ENCODE peak calls at places on chromosome 11, in six cellular contexts. Q is neuronal stem cell, Y is H1, C is H9, G is IMR-90, O is trophoblast cell. J is an unnamed sample.

GRCh38 chr11:61912530-61912898 is 4.9 kb downstream of the RAB3IL1 start:
- DNase-seq in Q (no peak), C (no peak), G (no peak), Y (no peak), O (no peak), J (no peak)

GRCh38 chr11:77299528-77299993 is 1.9 kb downstream of the GDPD4 start:
- DNase-seq in G (peak; percentile 11), Y (no peak), C (no peak), O (no peak), Q (no peak), J (no peak)

GRCh38 chr11:105524286-105524685 is 85.6 kb upstream of the GRIA4 start:
- DNase-seq in O (peak; percentile 25), Y (no peak), C (no peak), Q (no peak), G (no peak), J (no peak)

GRCh38 chr11:5547982-5548381 is 358 bp downstream of the OR52H1 start:
- DNase-seq in G (no peak), Q (no peak), Y (no peak), C (no peak), O (no peak), J (no peak)

GRCh38 chr11:13289081-13289480 is 11.5 kb downstream of the BMAL1 start:
- DNase-seq in O (peak; percentile 65), C (no peak), G (peak; percentile 43), Y (no peak), Q (no peak), J (peak; percentile 38)

GRCh38 chr11:65555693-65556231 is 2.4 kb downstream of the LTBP3 start:
- DNase-seq in Q (no peak), G (peak; percentile 88), O (peak; percentile 65), C (no peak), Y (no peak), J (peak; percentile 77)

GRCh38 chr11:61172353-61172752 is 11.1 kb upstream of the VPS37C start:
- DNase-seq in Y (no peak), Q (no peak), G (no peak), C (no peak), O (no peak), J (no peak)

GRCh38 chr11:66881436-66881835 is 24.6 kb downstream of the LRFN4 start:
- DNase-seq in O (no peak), C (no peak), G (no peak), Y (no peak), Q (no peak), J (no peak)

GRCh38 chr11:130555251-130555841 is 106.9 kb downstream of the ADAMTS15 start:
- DNase-seq in Y (no peak), O (no peak), Q (no peak), C (no peak), G (no peak), J (peak; percentile 34)

GRCh38 chr11:119741369-119742262 is 12.6 kb upstream of the NECTIN1 start:
- DNase-seq in G (no peak), O (peak; percentile 45), Y (no peak), Q (peak; percentile 56), C (peak; percentile 74), J (peak; percentile 41)

GRCh38 chr11:15837901-15838489 is 518.4 kb downstream of the SOX6 start:
- DNase-seq in O (no peak), Q (no peak), Y (no peak), C (no peak), G (no peak), J (peak; percentile 66)

GRCh38 chr11:103798029-103798428 is 238.4 kb upstream of the DDI1 start:
- DNase-seq in O (no peak), Q (no peak), G (peak; percentile 78), Y (no peak), C (no peak), J (peak; percentile 77)

GRCh38 chr11:27718853-27719574 is 18.8 kb upstream of the BDNF start:
- DNase-seq in Y (no peak), Q (peak; percentile 70), O (peak; percentile 34), C (peak; percentile 72), G (peak; percentile 65), J (peak; percentile 82)
- H2AK5ac ChIP-seq in Y (no peak overlapping the region), Q (no peak overlapping the region), O (no peak overlapping the region), C (no peak overlapping the region), G (peak overlapping the region; percentile 42), J (peak overlapping the region; percentile 41)

GRCh38 chr11:68014157-68014965 is 4.2 kb downstream of the ALDH3B1 start:
- DNase-seq in Y (no peak), Q (no peak), O (peak; percentile 57), C (no peak), G (peak; percentile 87), J (peak; percentile 73)

GRCh38 chr11:68012843-68013610 is 2.9 kb downstream of the ALDH3B1 start:
- DNase-seq in Y (no peak), C (no peak), G (peak; percentile 95), Q (no peak), O (peak; percentile 94), J (peak; percentile 93)

GRCh38 chr11:68012044-68012842 is 2.1 kb downstream of the ALDH3B1 start:
- DNase-seq in Q (no peak), Y (no peak), O (no peak), G (no peak), C (no peak), J (no peak)

GRCh38 chr11:68014966-68015447 is 4.9 kb downstream of the ALDH3B1 start:
- DNase-seq in O (no peak), Q (no peak), C (no peak), G (no peak), Y (no peak), J (no peak)

GRCh38 chr11:68013611-68014156 is 3.6 kb downstream of the ALDH3B1 start:
- DNase-seq in Q (no peak), Y (no peak), C (no peak), G (no peak), O (no peak), J (no peak)
- H3K14ac ChIP-seq in Q (no peak overlapping the region), Y (no peak overlapping the region), C (no peak overlapping the region), G (peak overlapping the region; percentile 78), O (peak overlapping the region; percentile 86), J (no peak overlapping the region)

DNA sequence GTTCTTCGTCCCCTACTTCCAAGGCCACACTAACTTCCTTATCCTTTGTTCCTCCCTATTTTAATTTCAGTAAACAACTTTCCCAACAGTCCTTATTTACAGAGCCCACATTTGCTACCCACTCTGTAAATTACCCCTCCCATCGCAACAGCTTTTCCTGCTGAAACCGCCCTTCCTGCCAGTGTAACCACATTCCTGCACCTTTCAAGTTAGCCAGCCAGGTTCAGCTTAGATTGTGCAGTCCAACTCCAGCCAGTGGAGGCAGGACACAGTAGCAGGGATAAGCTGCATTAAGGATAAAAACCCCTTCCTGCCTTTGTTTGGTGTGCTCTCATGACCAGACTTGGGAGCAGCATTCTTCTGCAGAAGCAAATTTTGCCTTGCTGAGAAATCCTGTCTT is 768.3 kb upstream of the ARHGAP42 start:
- DNase-seq in Y (no peak), C (no peak), G (no peak), O (no peak), Q (no peak), J (no peak)
- H2AK5ac ChIP-seq in Y (no peak overlapping the region), C (no peak overlapping the region), G (no peak overlapping the region), O (no peak overlapping the region), Q (no peak overlapping the region), J (no peak overlapping the region)

DNA sequence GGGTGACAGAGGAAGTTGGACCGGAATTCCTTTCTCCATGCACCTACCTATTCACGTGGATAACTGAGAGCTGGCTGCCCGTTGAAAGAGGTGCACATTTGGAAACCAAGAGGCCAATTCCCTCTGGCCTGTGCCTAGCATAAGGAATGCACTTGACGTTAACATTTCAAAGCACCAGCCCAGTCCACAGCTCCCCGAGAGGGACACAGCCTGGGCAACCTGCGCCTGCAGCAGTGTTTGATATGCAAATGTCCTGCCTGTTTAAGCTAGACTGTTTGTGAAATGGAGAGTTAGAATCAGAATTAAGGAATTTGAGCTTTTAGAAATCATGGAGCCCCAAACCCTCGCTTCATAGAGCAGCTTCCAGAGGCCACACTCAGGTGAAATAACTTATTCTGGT is 126.1 kb downstream of the DSCAML1 start:
- DNase-seq in G (no peak), C (peak; percentile 68), Y (peak; percentile 19), O (no peak), Q (no peak), J (no peak)
- H3K14ac ChIP-seq in G (no peak overlapping the region), C (no peak overlapping the region), Y (no peak overlapping the region), O (no peak overlapping the region), Q (no peak overlapping the region), J (no peak overlapping the region)

GRCh38 chr11:47916361-47916841 is 64.0 kb upstream of the PTPRJ start:
- DNase-seq in C (no peak), Y (no peak), O (peak; percentile 98), Q (no peak), G (no peak), J (peak; percentile 53)
- H2AK5ac ChIP-seq in C (no peak overlapping the region), Y (no peak overlapping the region), O (peak overlapping the region; percentile 32), Q (no peak overlapping the region), G (peak overlapping the region; percentile 31), J (no peak overlapping the region)

GRCh38 chr11:27934830-27935145 is 173.2 kb downstream of the KIF18A start:
- DNase-seq in O (peak; percentile 85), G (peak; percentile 98), Y (no peak), Q (no peak), C (no peak), J (peak; percentile 97)

GRCh38 chr11:27933992-27934829 is 173.7 kb downstream of the KIF18A start:
- DNase-seq in Y (peak; percentile 59), G (peak; percentile 99), Q (no peak), O (no peak), C (peak; percentile 77), J (peak; percentile 99)

GRCh38 chr11:27938011-27938410 is 169.9 kb downstream of the KIF18A start:
- DNase-seq in G (peak; percentile 68), C (no peak), O (peak; percentile 15), Q (no peak), Y (no peak), J (no peak)
- H3K14ac ChIP-seq in G (no peak overlapping the region), C (no peak overlapping the region), O (no peak overlapping the region), Q (no peak overlapping the region), Y (no peak overlapping the region), J (no peak overlapping the region)

DNA sequence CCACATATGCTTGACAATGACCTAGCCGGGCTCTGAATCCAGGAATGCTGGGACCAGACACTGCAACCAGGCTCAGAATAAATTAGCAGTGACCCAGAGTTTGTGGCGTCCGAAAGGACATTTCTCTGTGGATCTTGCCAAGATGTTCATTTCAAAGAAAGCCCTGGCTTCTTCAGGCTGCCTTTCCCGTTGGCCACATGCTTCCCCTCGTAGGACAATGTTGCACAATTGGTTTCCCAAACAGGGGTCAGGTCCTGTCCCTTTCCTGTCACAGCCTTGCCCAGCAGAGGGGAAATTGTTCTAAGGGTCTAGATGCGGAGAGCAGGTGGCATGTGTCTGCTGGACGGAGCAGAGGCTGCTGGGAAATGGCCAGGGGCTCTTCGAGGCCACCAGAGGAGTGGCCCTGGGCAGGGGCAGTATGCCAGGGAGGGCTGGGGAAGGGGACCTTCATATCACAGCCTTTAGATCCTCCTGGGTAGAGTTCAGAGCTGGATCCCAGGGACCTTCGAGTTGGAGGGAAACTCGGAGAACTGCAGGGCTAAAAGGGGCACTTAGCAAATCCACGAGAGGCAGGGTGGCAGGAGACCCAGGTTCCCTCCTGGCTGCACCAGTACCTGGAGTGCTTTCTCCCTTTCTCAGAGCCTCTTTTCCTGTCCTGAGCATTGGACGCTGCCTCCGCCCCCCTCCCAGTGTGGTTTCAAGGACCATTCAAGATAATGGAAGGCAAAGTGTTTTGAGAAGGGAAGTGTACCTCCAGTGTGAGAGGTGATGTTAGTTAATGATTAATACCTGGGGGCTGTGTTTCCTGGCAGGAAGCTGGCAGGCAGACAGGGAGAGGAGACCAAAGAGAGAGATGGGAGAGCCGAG is 42.3 kb downstream of the C11orf96 start:
- DNase-seq in G (no peak), O (no peak), Q (no peak), Y (no peak), C (no peak), J (no peak)
- H2AK5ac ChIP-seq in G (no peak overlapping the region), O (no peak overlapping the region), Q (no peak overlapping the region), Y (no peak overlapping the region), C (no peak overlapping the region), J (no peak overlapping the region)

GRCh38 chr11:47280099-47280498 is 10.2 kb downstream of the MADD start:
- DNase-seq in Y (no peak), O (no peak), C (no peak), G (no peak), Q (no peak), J (no peak)
- H3K14ac ChIP-seq in Y (no peak overlapping the region), O (no peak overlapping the region), C (no peak overlapping the region), G (no peak overlapping the region), Q (no peak overlapping the region), J (no peak overlapping the region)

J was measured in mesenchymal stem cell.